ENCODE peak calls at places on chromosome 7, in seven cellular contexts. One of them, this sample, is unnamed.

GRCh38 chr7:15399446-15399845 is 162.4 kb downstream of the AGMO start:
- DNase-seq in ACHN: no peak
- DNase-seq in GM04503: no peak
- DNase-seq in nucleus accumbens: no peak
- DNase-seq in foreskin keratinocyte: no peak
- DNase-seq in neural progenitor cell: no peak
- DNase-seq in NCI-H1092: no peak
- DNase-seq in this sample: no peak

GRCh38 chr7:44914992-44915607 is 29.8 kb upstream of the PURB start:
- DNase-seq in NCI-H1092: no peak
- DNase-seq in neural progenitor cell: no peak
- DNase-seq in GM04503: no peak
- DNase-seq in foreskin keratinocyte: no peak
- DNase-seq in nucleus accumbens: no peak
- DNase-seq in ACHN: no peak
- DNase-seq in this sample: no peak

GRCh38 chr7:47337021-47337492 is 244.9 kb downstream of the TNS3 start:
- DNase-seq in NCI-H1092: no peak
- DNase-seq in foreskin keratinocyte: no peak
- DNase-seq in neural progenitor cell: no peak
- DNase-seq in GM04503: no peak
- DNase-seq in nucleus accumbens: no peak
- DNase-seq in ACHN: no peak
- DNase-seq in this sample: no peak

GRCh38 chr7:147833549-147833948 is 757.0 kb upstream of the C7orf33 start:
- DNase-seq in neural progenitor cell: peak; percentile 62
- DNase-seq in GM04503: no peak
- DNase-seq in ACHN: no peak
- DNase-seq in NCI-H1092: no peak
- DNase-seq in nucleus accumbens: no peak
- DNase-seq in foreskin keratinocyte: no peak
- DNase-seq in this sample: no peak

GRCh38 chr7:45092100-45092930 is 3.5 kb upstream of the NACAD start:
- DNase-seq in nucleus accumbens: no peak
- DNase-seq in ACHN: no peak
- DNase-seq in NCI-H1092: no peak
- DNase-seq in neural progenitor cell: no peak
- DNase-seq in GM04503: no peak
- DNase-seq in foreskin keratinocyte: peak; percentile 75
- DNase-seq in this sample: no peak

GRCh38 chr7:55129409-55130078 is 110.7 kb downstream of the EGFR start:
- DNase-seq in NCI-H1092: no peak
- DNase-seq in GM04503: no peak
- DNase-seq in neural progenitor cell: no peak
- DNase-seq in foreskin keratinocyte: peak; percentile 89
- DNase-seq in ACHN: peak; percentile 34
- DNase-seq in nucleus accumbens: no peak
- DNase-seq in this sample: no peak

GRCh38 chr7:20798081-20798693 is 11.5 kb upstream of the SP8 start:
- DNase-seq in foreskin keratinocyte: no peak
- DNase-seq in GM04503: no peak
- DNase-seq in nucleus accumbens: no peak
- DNase-seq in ACHN: peak; percentile 92
- DNase-seq in NCI-H1092: peak; percentile 67
- DNase-seq in neural progenitor cell: peak; percentile 89
- DNase-seq in this sample: no peak

GRCh38 chr7:113100091-113100723 is 13.6 kb upstream of the GPR85 start:
- DNase-seq in nucleus accumbens: no peak
- DNase-seq in NCI-H1092: peak; percentile 52
- DNase-seq in ACHN: no peak
- DNase-seq in foreskin keratinocyte: peak; percentile 89
- DNase-seq in GM04503: no peak
- DNase-seq in neural progenitor cell: no peak
- DNase-seq in this sample: no peak

GRCh38 chr7:155790666-155791065 is 21.6 kb downstream of the SHH start:
- DNase-seq in foreskin keratinocyte: no peak
- DNase-seq in GM04503: no peak
- DNase-seq in NCI-H1092: no peak
- DNase-seq in ACHN: no peak
- DNase-seq in nucleus accumbens: no peak
- DNase-seq in neural progenitor cell: no peak
- DNase-seq in this sample: peak; percentile 39

GRCh38 chr7:127322351-127322750 is 69.6 kb upstream of the GRM8 start:
- DNase-seq in nucleus accumbens: no peak
- DNase-seq in ACHN: no peak
- DNase-seq in GM04503: no peak
- DNase-seq in NCI-H1092: no peak
- DNase-seq in neural progenitor cell: no peak
- DNase-seq in foreskin keratinocyte: no peak
- DNase-seq in this sample: no peak

GRCh38 chr7:115548756-115549155 is 481.8 kb downstream of the TFEC start:
- DNase-seq in foreskin keratinocyte: no peak
- DNase-seq in nucleus accumbens: no peak
- DNase-seq in NCI-H1092: no peak
- DNase-seq in ACHN: peak; percentile 24
- DNase-seq in GM04503: no peak
- DNase-seq in neural progenitor cell: no peak
- DNase-seq in this sample: no peak

GRCh38 chr7:12827219-12827821 is 139.9 kb downstream of the ARL4A start:
- DNase-seq in nucleus accumbens: no peak
- DNase-seq in foreskin keratinocyte: no peak
- DNase-seq in ACHN: no peak
- DNase-seq in NCI-H1092: no peak
- DNase-seq in GM04503: no peak
- DNase-seq in neural progenitor cell: no peak
- DNase-seq in this sample: no peak

GRCh38 chr7:48299580-48300169 is 128.4 kb downstream of the ABCA13 start:
- DNase-seq in GM04503: no peak
- DNase-seq in foreskin keratinocyte: peak; percentile 83
- DNase-seq in neural progenitor cell: peak; percentile 77
- DNase-seq in NCI-H1092: peak; percentile 79
- DNase-seq in ACHN: peak; percentile 59
- DNase-seq in nucleus accumbens: peak; percentile 19
- DNase-seq in this sample: peak; percentile 78

GRCh38 chr7:100649826-100650565 is 6.3 kb downstream of the ACTL6B start:
- DNase-seq in foreskin keratinocyte: peak; percentile 15
- DNase-seq in neural progenitor cell: no peak
- DNase-seq in nucleus accumbens: no peak
- DNase-seq in ACHN: no peak
- DNase-seq in GM04503: no peak
- DNase-seq in NCI-H1092: no peak
- DNase-seq in this sample: no peak

GRCh38 chr7:12369072-12369471 is 34.6 kb downstream of the VWDE start:
- DNase-seq in NCI-H1092: no peak
- DNase-seq in GM04503: no peak
- DNase-seq in foreskin keratinocyte: no peak
- DNase-seq in nucleus accumbens: no peak
- DNase-seq in neural progenitor cell: peak; percentile 7
- DNase-seq in ACHN: no peak
- DNase-seq in this sample: no peak

GRCh38 chr7:130263130-130263529 is 3.5 kb upstream of the CPA2 start:
- DNase-seq in NCI-H1092: no peak
- DNase-seq in GM04503: no peak
- DNase-seq in ACHN: no peak
- DNase-seq in neural progenitor cell: peak; percentile 28
- DNase-seq in nucleus accumbens: no peak
- DNase-seq in foreskin keratinocyte: no peak
- DNase-seq in this sample: no peak

GRCh38 chr7:3210531-3210930 is 90.5 kb upstream of the SDK1 start:
- DNase-seq in neural progenitor cell: peak; percentile 40
- DNase-seq in GM04503: no peak
- DNase-seq in ACHN: no peak
- DNase-seq in NCI-H1092: peak; percentile 6
- DNase-seq in foreskin keratinocyte: no peak
- DNase-seq in nucleus accumbens: no peak
- DNase-seq in this sample: no peak

GRCh38 chr7:106071356-106071998 is 40.6 kb downstream of the SYPL1 start:
- DNase-seq in nucleus accumbens: no peak
- DNase-seq in GM04503: no peak
- DNase-seq in NCI-H1092: no peak
- DNase-seq in ACHN: no peak
- DNase-seq in foreskin keratinocyte: peak; percentile 90
- DNase-seq in neural progenitor cell: no peak
- DNase-seq in this sample: peak; percentile 98

GRCh38 chr7:7249814-7250213 is 67.5 kb downstream of the C1GALT1 start:
- DNase-seq in GM04503: no peak
- DNase-seq in NCI-H1092: no peak
- DNase-seq in nucleus accumbens: no peak
- DNase-seq in neural progenitor cell: no peak
- DNase-seq in foreskin keratinocyte: no peak
- DNase-seq in ACHN: no peak
- DNase-seq in this sample: no peak

GRCh38 chr7:123070702-123071286 is 75.3 kb upstream of the TAS2R16 start:
- DNase-seq in NCI-H1092: no peak
- DNase-seq in nucleus accumbens: no peak
- DNase-seq in neural progenitor cell: peak; percentile 38
- DNase-seq in ACHN: no peak
- DNase-seq in GM04503: no peak
- DNase-seq in foreskin keratinocyte: no peak
- DNase-seq in this sample: peak; percentile 54

GRCh38 chr7:24978837-24979469 is 1.0 kb downstream of the OSBPL3 start:
- DNase-seq in neural progenitor cell: peak; percentile 89
- DNase-seq in ACHN: no peak
- DNase-seq in nucleus accumbens: no peak
- DNase-seq in GM04503: no peak
- DNase-seq in foreskin keratinocyte: no peak
- DNase-seq in NCI-H1092: no peak
- DNase-seq in this sample: no peak

GRCh38 chr7:141158562-141158961 is 84.7 kb downstream of the TMEM178B start:
- DNase-seq in foreskin keratinocyte: peak; percentile 2
- DNase-seq in neural progenitor cell: no peak
- DNase-seq in GM04503: peak; percentile 44
- DNase-seq in nucleus accumbens: no peak
- DNase-seq in NCI-H1092: no peak
- DNase-seq in ACHN: peak; percentile 100
- DNase-seq in this sample: no peak

GRCh38 chr7:4937411-4937810 is 21.6 kb downstream of the MMD2 start:
- DNase-seq in nucleus accumbens: no peak
- DNase-seq in foreskin keratinocyte: no peak
- DNase-seq in neural progenitor cell: no peak
- DNase-seq in NCI-H1092: no peak
- DNase-seq in ACHN: no peak
- DNase-seq in GM04503: no peak
- DNase-seq in this sample: no peak

GRCh38 chr7:154832557-154833138 is 170.3 kb downstream of the PAXIP1 start:
- DNase-seq in GM04503: no peak
- DNase-seq in ACHN: peak; percentile 39
- DNase-seq in nucleus accumbens: peak; percentile 24
- DNase-seq in neural progenitor cell: peak; percentile 72
- DNase-seq in NCI-H1092: peak; percentile 75
- DNase-seq in foreskin keratinocyte: no peak
- DNase-seq in this sample: peak; percentile 45

GRCh38 chr7:94584113-94584512 is 71.8 kb downstream of the SGCE start:
- DNase-seq in NCI-H1092: peak; percentile 41
- DNase-seq in nucleus accumbens: no peak
- DNase-seq in foreskin keratinocyte: no peak
- DNase-seq in ACHN: no peak
- DNase-seq in GM04503: no peak
- DNase-seq in neural progenitor cell: no peak
- DNase-seq in this sample: no peak

GRCh38 chr7:120091807-120092206 is 181.2 kb upstream of the KCND2 start:
- DNase-seq in NCI-H1092: no peak
- DNase-seq in nucleus accumbens: no peak
- DNase-seq in GM04503: no peak
- DNase-seq in neural progenitor cell: no peak
- DNase-seq in ACHN: no peak
- DNase-seq in foreskin keratinocyte: no peak
- DNase-seq in this sample: no peak

GRCh38 chr7:117912421-117912820 is 39.2 kb upstream of the CTTNBP2 start:
- DNase-seq in foreskin keratinocyte: no peak
- DNase-seq in nucleus accumbens: no peak
- DNase-seq in neural progenitor cell: no peak
- DNase-seq in GM04503: no peak
- DNase-seq in ACHN: no peak
- DNase-seq in NCI-H1092: no peak
- DNase-seq in this sample: no peak

GRCh38 chr7:4099651-4100050 is 582.4 kb upstream of the FOXK1 start:
- DNase-seq in ACHN: no peak
- DNase-seq in foreskin keratinocyte: no peak
- DNase-seq in neural progenitor cell: no peak
- DNase-seq in GM04503: no peak
- DNase-seq in NCI-H1092: no peak
- DNase-seq in nucleus accumbens: no peak
- DNase-seq in this sample: no peak

GRCh38 chr7:77933394-77933793 is 134.8 kb downstream of the PHTF2 start:
- DNase-seq in foreskin keratinocyte: peak; percentile 68
- DNase-seq in neural progenitor cell: no peak
- DNase-seq in nucleus accumbens: no peak
- DNase-seq in NCI-H1092: no peak
- DNase-seq in ACHN: no peak
- DNase-seq in GM04503: peak; percentile 24
- DNase-seq in this sample: no peak

GRCh38 chr7:77757589-77757988 is 40.6 kb downstream of the TMEM60 start:
- DNase-seq in foreskin keratinocyte: no peak
- DNase-seq in GM04503: no peak
- DNase-seq in NCI-H1092: no peak
- DNase-seq in nucleus accumbens: no peak
- DNase-seq in ACHN: no peak
- DNase-seq in neural progenitor cell: no peak
- DNase-seq in this sample: peak; percentile 24

GRCh38 chr7:158394936-158395335 is 192.7 kb downstream of the PTPRN2 start:
- DNase-seq in foreskin keratinocyte: no peak
- DNase-seq in neural progenitor cell: peak; percentile 75
- DNase-seq in NCI-H1092: no peak
- DNase-seq in ACHN: no peak
- DNase-seq in GM04503: no peak
- DNase-seq in nucleus accumbens: no peak
- DNase-seq in this sample: peak; percentile 38

GRCh38 chr7:11786186-11786585 is 45.8 kb downstream of the THSD7A start:
- DNase-seq in neural progenitor cell: peak; percentile 3
- DNase-seq in NCI-H1092: no peak
- DNase-seq in GM04503: no peak
- DNase-seq in nucleus accumbens: no peak
- DNase-seq in ACHN: no peak
- DNase-seq in foreskin keratinocyte: peak; percentile 25
- DNase-seq in this sample: no peak

GRCh38 chr7:106151459-106152312 is 39.6 kb upstream of the SYPL1 start:
- DNase-seq in ACHN: no peak
- DNase-seq in foreskin keratinocyte: no peak
- DNase-seq in NCI-H1092: no peak
- DNase-seq in nucleus accumbens: no peak
- DNase-seq in neural progenitor cell: no peak
- DNase-seq in GM04503: no peak
- DNase-seq in this sample: no peak

GRCh38 chr7:157483971-157484410 is 147.2 kb downstream of the DNAJB6 start:
- DNase-seq in nucleus accumbens: no peak
- DNase-seq in GM04503: no peak
- DNase-seq in ACHN: no peak
- DNase-seq in NCI-H1092: no peak
- DNase-seq in neural progenitor cell: no peak
- DNase-seq in foreskin keratinocyte: no peak
- DNase-seq in this sample: no peak

GRCh38 chr7:38929460-38930171 is 20.6 kb upstream of the VPS41 start:
- DNase-seq in ACHN: peak; percentile 89
- DNase-seq in neural progenitor cell: no peak
- DNase-seq in GM04503: no peak
- DNase-seq in foreskin keratinocyte: no peak
- DNase-seq in nucleus accumbens: no peak
- DNase-seq in NCI-H1092: no peak
- DNase-seq in this sample: no peak

GRCh38 chr7:38660427-38661099 is 29.4 kb upstream of the AMPH start:
- DNase-seq in NCI-H1092: peak; percentile 57
- DNase-seq in foreskin keratinocyte: no peak
- DNase-seq in nucleus accumbens: no peak
- DNase-seq in neural progenitor cell: peak; percentile 73
- DNase-seq in ACHN: peak; percentile 70
- DNase-seq in GM04503: no peak
- DNase-seq in this sample: peak; percentile 64

GRCh38 chr7:46512901-46513431 is 591.9 kb upstream of the IGFBP3 start:
- DNase-seq in NCI-H1092: no peak
- DNase-seq in foreskin keratinocyte: no peak
- DNase-seq in nucleus accumbens: no peak
- DNase-seq in neural progenitor cell: no peak
- DNase-seq in GM04503: no peak
- DNase-seq in ACHN: no peak
- DNase-seq in this sample: no peak

GRCh38 chr7:94975316-94975715 is 67.9 kb downstream of the PPP1R9A start:
- DNase-seq in ACHN: peak; percentile 52
- DNase-seq in GM04503: no peak
- DNase-seq in NCI-H1092: no peak
- DNase-seq in neural progenitor cell: no peak
- DNase-seq in foreskin keratinocyte: peak; percentile 6
- DNase-seq in nucleus accumbens: no peak
- DNase-seq in this sample: no peak

This sample was measured in NAMALWA.